ENCODE peak calls at places on chromosomes 6 and 20, in eight cellular contexts. One of them, this sample, is unnamed.

GRCh38 chr20:24382330-24382729 is 87.1 kb upstream of the SYNDIG1 start:
- DNase-seq in adipocyte: no peak
- DNase-seq in heart right ventricle: no peak
- DNase-seq in tibial nerve: no peak
- DNase-seq in cardiac fibroblast: no peak
- DNase-seq in kidney: no peak
- DNase-seq in HFF-Myc: no peak
- DNase-seq in fibroblast of lung: no peak
- DNase-seq in this sample: no peak

GRCh38 chr6:18047406-18047805 is 60.0 kb upstream of the KIF13A start:
- DNase-seq in tibial nerve: no peak
- DNase-seq in kidney: no peak
- DNase-seq in adipocyte: peak
- DNase-seq in fibroblast of lung: peak
- DNase-seq in heart right ventricle: no peak
- DNase-seq in cardiac fibroblast: peak
- DNase-seq in HFF-Myc: no peak
- DNase-seq in this sample: no peak

GRCh38 chr6:152265651-152266050 is 371.5 kb downstream of the SYNE1 start:
- DNase-seq in adipocyte: no peak
- DNase-seq in kidney: no peak
- DNase-seq in heart right ventricle: no peak
- DNase-seq in tibial nerve: no peak
- DNase-seq in HFF-Myc: no peak
- DNase-seq in fibroblast of lung: no peak
- DNase-seq in cardiac fibroblast: no peak
- DNase-seq in this sample: no peak

GRCh38 chr6:20402181-20403079 is 751 bp downstream of the E2F3 start:
- DNase-seq in HFF-Myc: no peak
- DNase-seq in tibial nerve: peak
- DNase-seq in adipocyte: peak
- DNase-seq in cardiac fibroblast: no peak
- DNase-seq in heart right ventricle: peak
- DNase-seq in kidney: peak
- DNase-seq in fibroblast of lung: peak
- DNase-seq in this sample: peak

GRCh38 chr6:64383277-64383676 is 747.7 kb downstream of the PHF3 start:
- DNase-seq in tibial nerve: no peak
- DNase-seq in adipocyte: no peak
- DNase-seq in heart right ventricle: no peak
- DNase-seq in HFF-Myc: no peak
- DNase-seq in fibroblast of lung: no peak
- DNase-seq in cardiac fibroblast: no peak
- DNase-seq in kidney: no peak
- DNase-seq in this sample: no peak

GRCh38 chr20:62489186-62489939 is 13.6 kb upstream of the GATA5 start:
- DNase-seq in cardiac fibroblast: no peak
- DNase-seq in heart right ventricle: no peak
- DNase-seq in tibial nerve: no peak
- DNase-seq in fibroblast of lung: no peak
- DNase-seq in kidney: no peak
- DNase-seq in adipocyte: no peak
- DNase-seq in HFF-Myc: no peak
- DNase-seq in this sample: no peak

GRCh38 chr20:53413188-53413631 is 180.4 kb downstream of the ZNF217 start:
- DNase-seq in fibroblast of lung: no peak
- DNase-seq in tibial nerve: no peak
- DNase-seq in HFF-Myc: no peak
- DNase-seq in heart right ventricle: peak
- DNase-seq in cardiac fibroblast: no peak
- DNase-seq in kidney: no peak
- DNase-seq in adipocyte: no peak
- DNase-seq in this sample: peak

GRCh38 chr6:7621761-7622160 is 31.8 kb downstream of the SNRNP48 start:
- DNase-seq in kidney: no peak
- DNase-seq in cardiac fibroblast: peak
- DNase-seq in HFF-Myc: no peak
- DNase-seq in tibial nerve: no peak
- DNase-seq in heart right ventricle: no peak
- DNase-seq in fibroblast of lung: no peak
- DNase-seq in adipocyte: no peak
- DNase-seq in this sample: no peak

GRCh38 chr6:17165383-17165782 is 63.5 kb downstream of the STMND1 start:
- DNase-seq in kidney: no peak
- DNase-seq in adipocyte: peak
- DNase-seq in fibroblast of lung: peak
- DNase-seq in HFF-Myc: no peak
- DNase-seq in tibial nerve: no peak
- DNase-seq in heart right ventricle: no peak
- DNase-seq in cardiac fibroblast: peak
- DNase-seq in this sample: no peak

GRCh38 chr6:48032156-48032555 is 78.8 kb downstream of the PTCHD4 start:
- DNase-seq in kidney: no peak
- DNase-seq in fibroblast of lung: peak
- DNase-seq in cardiac fibroblast: peak
- DNase-seq in tibial nerve: no peak
- DNase-seq in adipocyte: peak
- DNase-seq in HFF-Myc: peak
- DNase-seq in heart right ventricle: no peak
- DNase-seq in this sample: no peak

GRCh38 chr6:144131248-144131709 is 19.0 kb upstream of the STX11 start:
- DNase-seq in heart right ventricle: no peak
- DNase-seq in cardiac fibroblast: peak
- DNase-seq in fibroblast of lung: peak
- DNase-seq in adipocyte: peak
- DNase-seq in HFF-Myc: no peak
- DNase-seq in kidney: no peak
- DNase-seq in tibial nerve: no peak
- DNase-seq in this sample: no peak

GRCh38 chr6:123716506-123716905 is 79.8 kb upstream of the TRDN start:
- DNase-seq in HFF-Myc: no peak
- DNase-seq in kidney: no peak
- DNase-seq in heart right ventricle: no peak
- DNase-seq in adipocyte: no peak
- DNase-seq in tibial nerve: no peak
- DNase-seq in cardiac fibroblast: no peak
- DNase-seq in fibroblast of lung: no peak
- DNase-seq in this sample: no peak

GRCh38 chr6:26597821-26598220 is 1.1 kb downstream of the ABT1 start:
- DNase-seq in cardiac fibroblast: no peak
- DNase-seq in HFF-Myc: no peak
- DNase-seq in tibial nerve: no peak
- DNase-seq in kidney: peak
- DNase-seq in fibroblast of lung: no peak
- DNase-seq in adipocyte: peak
- DNase-seq in heart right ventricle: no peak
- DNase-seq in this sample: no peak

GRCh38 chr20:46512943-46513844 is at the start of gene ZNF334:
- DNase-seq in adipocyte: peak
- DNase-seq in kidney: peak
- DNase-seq in fibroblast of lung: peak
- DNase-seq in cardiac fibroblast: peak
- DNase-seq in HFF-Myc: no peak
- DNase-seq in heart right ventricle: peak
- DNase-seq in tibial nerve: no peak
- DNase-seq in this sample: no peak

GRCh38 chr6:31945507-31946369 is at the start of gene CFB:
- DNase-seq in heart right ventricle: peak
- DNase-seq in kidney: peak
- DNase-seq in tibial nerve: peak
- DNase-seq in HFF-Myc: no peak
- DNase-seq in fibroblast of lung: peak
- DNase-seq in cardiac fibroblast: peak
- DNase-seq in adipocyte: peak
- DNase-seq in this sample: no peak

GRCh38 chr6:126553856-126554255 is 213.9 kb downstream of the CENPW start:
- DNase-seq in HFF-Myc: no peak
- DNase-seq in kidney: no peak
- DNase-seq in fibroblast of lung: no peak
- DNase-seq in cardiac fibroblast: no peak
- DNase-seq in tibial nerve: no peak
- DNase-seq in heart right ventricle: no peak
- DNase-seq in adipocyte: peak
- DNase-seq in this sample: no peak

GRCh38 chr6:63882208-63882607 is 246.6 kb downstream of the PHF3 start:
- DNase-seq in kidney: no peak
- DNase-seq in fibroblast of lung: no peak
- DNase-seq in adipocyte: no peak
- DNase-seq in HFF-Myc: no peak
- DNase-seq in cardiac fibroblast: no peak
- DNase-seq in tibial nerve: no peak
- DNase-seq in heart right ventricle: no peak
- DNase-seq in this sample: no peak

GRCh38 chr20:9068232-9068781 is 580 bp upstream of the PLCB4 start:
- DNase-seq in HFF-Myc: no peak
- DNase-seq in heart right ventricle: peak
- DNase-seq in kidney: peak
- DNase-seq in tibial nerve: no peak
- DNase-seq in cardiac fibroblast: peak
- DNase-seq in fibroblast of lung: no peak
- DNase-seq in adipocyte: peak
- DNase-seq in this sample: peak

GRCh38 chr20:31823360-31824124 is 4.4 kb downstream of the MYLK2 start:
- DNase-seq in heart right ventricle: no peak
- DNase-seq in kidney: no peak
- DNase-seq in adipocyte: no peak
- DNase-seq in fibroblast of lung: no peak
- DNase-seq in cardiac fibroblast: no peak
- DNase-seq in HFF-Myc: no peak
- DNase-seq in tibial nerve: no peak
- DNase-seq in this sample: no peak

GRCh38 chr6:135909737-135910387 is 58.4 kb downstream of the PDE7B start:
- DNase-seq in cardiac fibroblast: peak
- DNase-seq in kidney: peak
- DNase-seq in HFF-Myc: peak
- DNase-seq in tibial nerve: peak
- DNase-seq in heart right ventricle: no peak
- DNase-seq in adipocyte: peak
- DNase-seq in fibroblast of lung: peak
- DNase-seq in this sample: peak

GRCh38 chr6:150813993-150814359 is 51.5 kb upstream of the MTHFD1L start:
- DNase-seq in HFF-Myc: no peak
- DNase-seq in adipocyte: peak
- DNase-seq in tibial nerve: no peak
- DNase-seq in heart right ventricle: no peak
- DNase-seq in fibroblast of lung: peak
- DNase-seq in kidney: no peak
- DNase-seq in cardiac fibroblast: peak
- DNase-seq in this sample: no peak

GRCh38 chr6:119495230-119495683 is 145.7 kb upstream of the MAN1A1 start:
- DNase-seq in heart right ventricle: peak
- DNase-seq in fibroblast of lung: no peak
- DNase-seq in kidney: no peak
- DNase-seq in adipocyte: no peak
- DNase-seq in cardiac fibroblast: no peak
- DNase-seq in tibial nerve: no peak
- DNase-seq in HFF-Myc: no peak
- DNase-seq in this sample: no peak

GRCh38 chr6:5053038-5053437 is 32.1 kb upstream of the PPP1R3G start:
- DNase-seq in HFF-Myc: no peak
- DNase-seq in tibial nerve: no peak
- DNase-seq in adipocyte: no peak
- DNase-seq in kidney: no peak
- DNase-seq in cardiac fibroblast: peak
- DNase-seq in fibroblast of lung: no peak
- DNase-seq in heart right ventricle: no peak
- DNase-seq in this sample: no peak

GRCh38 chr6:5967594-5967993 is 39.1 kb downstream of the NRN1 start:
- DNase-seq in tibial nerve: no peak
- DNase-seq in cardiac fibroblast: no peak
- DNase-seq in fibroblast of lung: no peak
- DNase-seq in HFF-Myc: no peak
- DNase-seq in adipocyte: no peak
- DNase-seq in kidney: no peak
- DNase-seq in heart right ventricle: no peak
- DNase-seq in this sample: no peak

GRCh38 chr6:56450882-56451739 is 191.6 kb downstream of the DST start:
- DNase-seq in tibial nerve: no peak
- DNase-seq in HFF-Myc: no peak
- DNase-seq in adipocyte: peak
- DNase-seq in cardiac fibroblast: peak
- DNase-seq in kidney: no peak
- DNase-seq in fibroblast of lung: peak
- DNase-seq in heart right ventricle: peak
- DNase-seq in this sample: no peak

GRCh38 chr6:96899019-96899418 is 1.3 kb upstream of the NDUFAF4 start:
- DNase-seq in cardiac fibroblast: peak
- DNase-seq in HFF-Myc: peak
- DNase-seq in kidney: no peak
- DNase-seq in fibroblast of lung: peak
- DNase-seq in tibial nerve: peak
- DNase-seq in heart right ventricle: no peak
- DNase-seq in adipocyte: peak
- DNase-seq in this sample: peak

GRCh38 chr6:56594699-56595098 is 48.0 kb downstream of the DST start:
- DNase-seq in HFF-Myc: no peak
- DNase-seq in adipocyte: no peak
- DNase-seq in kidney: no peak
- DNase-seq in cardiac fibroblast: no peak
- DNase-seq in heart right ventricle: no peak
- DNase-seq in tibial nerve: no peak
- DNase-seq in fibroblast of lung: no peak
- DNase-seq in this sample: no peak

GRCh38 chr6:2853766-2854393 is 12.2 kb upstream of the SERPINB1 start:
- DNase-seq in adipocyte: peak
- DNase-seq in fibroblast of lung: peak
- DNase-seq in HFF-Myc: no peak
- DNase-seq in heart right ventricle: no peak
- DNase-seq in tibial nerve: peak
- DNase-seq in cardiac fibroblast: peak
- DNase-seq in kidney: peak
- DNase-seq in this sample: peak
- H3K4me3 ChIP-seq in adipocyte: peak
- H3K4me3 ChIP-seq in fibroblast of lung: peak
- H3K4me3 ChIP-seq in HFF-Myc: peak
- H3K4me3 ChIP-seq in heart right ventricle: no peak
- H3K4me3 ChIP-seq in tibial nerve: peak
- H3K4me3 ChIP-seq in cardiac fibroblast: peak
- H3K4me3 ChIP-seq in kidney: peak
- H3K4me3 ChIP-seq in this sample: no peak

GRCh38 chr6:13528777-13529343 is 41.5 kb upstream of the GFOD1 start:
- DNase-seq in fibroblast of lung: no peak
- DNase-seq in tibial nerve: no peak
- DNase-seq in kidney: no peak
- DNase-seq in cardiac fibroblast: no peak
- DNase-seq in HFF-Myc: no peak
- DNase-seq in adipocyte: no peak
- DNase-seq in heart right ventricle: no peak
- DNase-seq in this sample: no peak
- H3K4me3 ChIP-seq in fibroblast of lung: no peak
- H3K4me3 ChIP-seq in tibial nerve: no peak
- H3K4me3 ChIP-seq in kidney: no peak
- H3K4me3 ChIP-seq in cardiac fibroblast: no peak
- H3K4me3 ChIP-seq in HFF-Myc: no peak
- H3K4me3 ChIP-seq in adipocyte: no peak
- H3K4me3 ChIP-seq in heart right ventricle: no peak
- H3K4me3 ChIP-seq in this sample: no peak

GRCh38 chr20:50009521-50010454 is 27.0 kb downstream of the SNAI1 start:
- DNase-seq in tibial nerve: no peak
- DNase-seq in cardiac fibroblast: no peak
- DNase-seq in heart right ventricle: no peak
- DNase-seq in HFF-Myc: no peak
- DNase-seq in adipocyte: no peak
- DNase-seq in fibroblast of lung: no peak
- DNase-seq in kidney: no peak
- DNase-seq in this sample: no peak
- H3K4me3 ChIP-seq in tibial nerve: no peak
- H3K4me3 ChIP-seq in cardiac fibroblast: no peak
- H3K4me3 ChIP-seq in heart right ventricle: no peak
- H3K4me3 ChIP-seq in HFF-Myc: no peak
- H3K4me3 ChIP-seq in adipocyte: no peak
- H3K4me3 ChIP-seq in fibroblast of lung: no peak
- H3K4me3 ChIP-seq in kidney: no peak
- H3K4me3 ChIP-seq in this sample: no peak

GRCh38 chr6:3748208-3748701 is 3.3 kb downstream of the PXDC1 start:
- DNase-seq in kidney: peak
- DNase-seq in tibial nerve: peak
- DNase-seq in cardiac fibroblast: peak
- DNase-seq in adipocyte: peak
- DNase-seq in heart right ventricle: peak
- DNase-seq in HFF-Myc: peak
- DNase-seq in fibroblast of lung: peak
- DNase-seq in this sample: peak
- H3K4me3 ChIP-seq in kidney: no peak
- H3K4me3 ChIP-seq in tibial nerve: no peak
- H3K4me3 ChIP-seq in cardiac fibroblast: peak
- H3K4me3 ChIP-seq in adipocyte: peak
- H3K4me3 ChIP-seq in heart right ventricle: no peak
- H3K4me3 ChIP-seq in HFF-Myc: peak
- H3K4me3 ChIP-seq in fibroblast of lung: no peak
- H3K4me3 ChIP-seq in this sample: no peak

This sample was measured in HAP-1.